ENCODE peak calls at places on chromosome 5, in six cellular contexts. T is uterus, Q is pancreas, Z is brain microvascular endothelial cell, Y is cardiac fibroblast, A is right atrium auricular region. O is an unnamed sample.

GRCh38 chr5:40798012-40798855 is at the start of gene PRKAA1:
- DNase-seq in Y (peak), Z (peak), A (peak), Q (peak), T (peak), O (peak)

GRCh38 chr5:134511796-134512660 is 13.4 kb upstream of the JADE2 start:
- DNase-seq in A (peak), Y (peak), Q (peak), Z (peak), T (peak), O (no peak)

GRCh38 chr5:123107343-123108240 is 18.6 kb downstream of the PRDM6 start:
- DNase-seq in Y (no peak), A (no peak), T (no peak), Z (no peak), Q (no peak), O (no peak)

GRCh38 chr5:167463939-167464338 is 827.5 kb upstream of the WWC1 start:
- DNase-seq in Z (no peak), A (no peak), T (no peak), Y (no peak), Q (no peak), O (no peak)

GRCh38 chr5:116766470-116766947 is 191.9 kb upstream of the SEMA6A start:
- DNase-seq in A (peak), Y (peak), Q (no peak), T (peak), Z (peak), O (peak)

GRCh38 chr5:160467555-160468418 is 46.1 kb downstream of the PTTG1 start:
- DNase-seq in T (peak), Y (peak), Q (peak), Z (peak), A (peak), O (peak)

GRCh38 chr5:43042176-43042625 is 2.1 kb upstream of the ANXA2R start:
- DNase-seq in Z (peak), T (peak), Q (peak), A (peak), Y (peak), O (peak)

GRCh38 chr5:122183795-122184185 is 54.4 kb downstream of the ZNF474 start:
- DNase-seq in A (no peak), Y (no peak), T (no peak), Z (no peak), Q (no peak), O (no peak)

GRCh38 chr5:96687812-96688453 is 25.8 kb downstream of the CAST start:
- DNase-seq in Q (no peak), A (no peak), Z (peak), Y (peak), T (no peak), O (peak)

GRCh38 chr5:81778642-81779041 is 27.7 kb upstream of the SSBP2 start:
- DNase-seq in Z (no peak), Q (no peak), T (peak), A (no peak), Y (peak), O (peak)

GRCh38 chr5:98205691-98206461 is 567.6 kb upstream of the RGMB start:
- DNase-seq in A (no peak), T (no peak), Q (no peak), Z (no peak), Y (no peak), O (no peak)

GRCh38 chr5:134549714-134550113 is 24.2 kb downstream of the JADE2 start:
- DNase-seq in Z (peak), A (no peak), Q (peak), T (no peak), Y (peak), O (peak)

GRCh38 chr5:67182406-67182805 is 14.2 kb downstream of the CD180 start:
- DNase-seq in Y (peak), Z (peak), A (peak), T (peak), Q (no peak), O (no peak)

GRCh38 chr5:139188558-139189270 is 9.5 kb downstream of the SIL1 start:
- DNase-seq in Y (no peak), A (no peak), Q (no peak), Z (no peak), T (no peak), O (no peak)

GRCh38 chr5:167953151-167953788 is 338.2 kb upstream of the WWC1 start:
- DNase-seq in Q (no peak), Z (no peak), Y (no peak), A (no peak), T (no peak), O (no peak)

GRCh38 chr5:180589771-180590542 is 1.3 kb downstream of the SCGB3A1 start:
- DNase-seq in A (no peak), Z (no peak), Q (peak), T (no peak), Y (no peak), O (peak)

GRCh38 chr5:139755892-139756671 is 39.5 kb upstream of the PSD2 start:
- DNase-seq in Z (no peak), Y (no peak), Q (peak), A (no peak), T (no peak), O (no peak)

GRCh38 chr5:168592014-168592368 is 12.8 kb upstream of the PANK3 start:
- DNase-seq in Z (no peak), Y (peak), T (no peak), Q (no peak), A (no peak), O (no peak)

GRCh38 chr5:152956943-152957613 is 533.4 kb upstream of the GRIA1 start:
- DNase-seq in Z (no peak), Q (no peak), T (no peak), Y (no peak), A (no peak), O (no peak)

GRCh38 chr5:176994460-176995121 is 12.0 kb downstream of the UIMC1 start:
- DNase-seq in Y (peak), Q (no peak), Z (peak), A (peak), T (no peak), O (peak)

GRCh38 chr5:136769900-136770684 is 404.7 kb upstream of the TRPC7 start:
- DNase-seq in Z (peak), Y (peak), T (peak), A (peak), Q (peak), O (peak)

GRCh38 chr5:93583799-93584530 is 943 bp downstream of the NR2F1 start:
- DNase-seq in Y (peak), Z (no peak), T (no peak), A (peak), Q (peak), O (peak)

GRCh38 chr5:169100735-169101075 is 200.2 kb downstream of the SLIT3 start:
- DNase-seq in Y (peak), Z (peak), Q (no peak), A (no peak), T (no peak), O (no peak)

GRCh38 chr5:111685969-111686368 is 71.0 kb downstream of the NREP start:
- DNase-seq in T (no peak), Z (no peak), A (no peak), Y (no peak), Q (no peak), O (peak)

GRCh38 chr5:11258001-11258400 is 497.0 kb upstream of the DAP start:
- DNase-seq in T (no peak), Q (no peak), A (no peak), Y (no peak), Z (no peak), O (no peak)

GRCh38 chr5:169041180-169041579 is 259.8 kb downstream of the SLIT3 start:
- DNase-seq in Z (no peak), A (no peak), Q (no peak), T (no peak), Y (no peak), O (no peak)

GRCh38 chr5:126597156-126597555 is 2.1 kb upstream of the ALDH7A1 start:
- DNase-seq in A (no peak), T (no peak), Y (peak), Z (peak), Q (no peak), O (no peak)

GRCh38 chr5:73374520-73375235 is 73.9 kb downstream of the FOXD1 start:
- DNase-seq in T (no peak), Z (peak), A (no peak), Y (peak), Q (no peak), O (no peak)

GRCh38 chr5:36755340-36755739 is 121.2 kb upstream of the NIPBL start:
- DNase-seq in Y (no peak), Z (no peak), A (no peak), Q (no peak), T (no peak), O (no peak)

GRCh38 chr5:32865475-32865874 is 154.4 kb downstream of the NPR3 start:
- DNase-seq in Z (no peak), Q (no peak), Y (no peak), A (no peak), T (no peak), O (no peak)

GRCh38 chr5:87390576-87391199 is 22.0 kb downstream of the CCNH start:
- DNase-seq in A (no peak), Y (peak), Z (no peak), T (no peak), Q (no peak), O (no peak)

GRCh38 chr5:175800656-175801081 is 70.7 kb upstream of the CPLX2 start:
- DNase-seq in A (no peak), Q (no peak), T (no peak), Y (peak), Z (peak), O (no peak)

GRCh38 chr5:157188270-157188669 is 7.6 kb downstream of the ITK start:
- DNase-seq in Q (no peak), Z (no peak), A (peak), Y (no peak), T (no peak), O (no peak)

GRCh38 chr5:31911291-31912265 is 262.5 kb downstream of the GOLPH3 start:
- DNase-seq in A (no peak), Y (no peak), T (no peak), Q (no peak), Z (no peak), O (no peak)

GRCh38 chr5:121031487-121031886 is 567.4 kb downstream of the PRR16 start:
- DNase-seq in Z (no peak), Q (no peak), A (no peak), T (no peak), Y (peak), O (no peak)

GRCh38 chr5:177496111-177497010 is 1.0 kb downstream of the PDLIM7 start:
- DNase-seq in Z (peak), T (peak), A (peak), Y (peak), Q (peak), O (peak)

DNA sequence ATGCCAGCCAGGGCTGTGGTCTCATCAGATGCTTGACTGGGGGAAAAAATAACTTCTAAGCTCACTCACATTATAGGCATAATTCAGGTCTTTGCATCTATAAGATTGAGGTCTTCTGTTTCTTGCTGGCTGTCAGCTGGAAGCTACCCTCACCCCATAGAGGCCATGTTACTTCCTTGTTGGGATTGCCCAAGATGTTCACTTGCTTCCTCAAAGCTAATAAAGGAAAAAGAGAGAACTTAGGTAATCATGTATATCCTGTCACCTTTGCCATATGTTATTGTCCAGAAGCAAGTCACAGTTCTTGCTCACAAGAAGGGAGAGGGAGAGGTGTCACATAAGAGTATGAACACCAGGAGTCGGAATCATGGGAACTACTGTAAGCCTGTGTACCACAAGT is 38.6 kb upstream of the ANKRD34B start:
- DNase-seq in A (no peak), Z (no peak), Y (no peak), T (no peak), Q (no peak), O (peak)
- H3K4me3 ChIP-seq in A (no peak), Z (no peak), Y (no peak), T (no peak), Q (no peak), O (no peak)

GRCh38 chr5:79704553-79704952 is 14.9 kb downstream of the CMYA5 start:
- DNase-seq in A (no peak), T (no peak), Z (no peak), Y (no peak), Q (no peak), O (no peak)

GRCh38 chr5:79703381-79703645 is 13.7 kb downstream of the CMYA5 start:
- DNase-seq in T (no peak), Z (no peak), Q (no peak), Y (no peak), A (no peak), O (no peak)

GRCh38 chr5:79705632-79706031 is 16.0 kb downstream of the CMYA5 start:
- DNase-seq in Y (no peak), Q (no peak), A (no peak), T (no peak), Z (no peak), O (no peak)

GRCh38 chr5:79699766-79700400 is 10.2 kb downstream of the CMYA5 start:
- DNase-seq in A (no peak), T (no peak), Z (no peak), Y (no peak), Q (no peak), O (peak)

DNA sequence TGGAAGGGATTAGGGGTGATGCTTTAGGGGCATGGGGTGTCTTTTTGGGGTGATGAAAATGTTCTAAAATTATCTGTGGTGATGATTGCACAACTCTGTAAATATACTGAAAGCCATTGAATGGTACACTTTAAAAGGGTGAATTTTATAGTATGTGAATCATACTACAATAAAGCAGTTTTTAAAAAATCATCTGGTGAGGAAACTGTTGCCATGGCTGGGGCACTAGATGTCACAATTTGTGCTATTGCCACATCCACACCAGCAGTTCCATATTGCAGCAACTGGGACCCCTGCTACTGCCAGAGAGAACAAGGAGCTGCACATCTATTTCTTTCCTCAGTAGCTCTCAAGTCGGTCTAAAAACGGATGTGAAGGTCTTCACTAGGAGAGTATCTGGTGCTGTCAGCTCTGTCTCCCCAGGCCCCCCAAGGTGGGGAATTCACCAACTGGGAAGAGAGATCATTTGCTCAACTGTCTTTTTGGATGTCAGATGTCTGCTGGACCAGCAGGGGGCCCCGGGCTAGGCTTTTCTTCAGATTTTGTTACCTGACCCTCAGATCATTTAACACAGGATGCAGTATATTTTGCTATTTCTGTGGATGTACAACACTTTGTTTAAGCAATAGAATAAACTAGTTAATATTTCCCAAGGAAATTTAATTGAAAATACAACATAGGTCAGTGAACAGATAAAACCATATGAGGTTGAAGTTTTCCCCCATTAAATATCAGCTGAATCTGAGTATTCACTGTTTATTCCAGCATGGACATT is 13.2 kb downstream of the CMYA5 start:
- DNase-seq in Y (peak), A (no peak), Z (no peak), T (no peak), Q (no peak), O (peak)
- TF ChIP-seq CTCF in Y (peak), A (peak), Z (peak), T (peak), Q (peak), O (peak)

GRCh38 chr5:141634720-141635119 is 1.9 kb downstream of the HDAC3 start:
- DNase-seq in Q (no peak), Z (no peak), Y (no peak), A (no peak), T (no peak), O (no peak)
- H3K4me3 ChIP-seq in Q (no peak), Z (no peak), Y (no peak), A (no peak), T (no peak), O (peak)

GRCh38 chr5:147746986-147747385 is 35.5 kb downstream of the JAKMIP2 start:
- DNase-seq in Y (no peak), Z (no peak), A (no peak), Q (no peak), T (no peak), O (no peak)

GRCh38 chr5:147742151-147742550 is 40.4 kb downstream of the JAKMIP2 start:
- DNase-seq in Q (no peak), A (no peak), T (no peak), Z (no peak), Y (no peak), O (no peak)

GRCh38 chr5:147740864-147741263 is 41.7 kb downstream of the JAKMIP2 start:
- DNase-seq in Z (no peak), Q (no peak), Y (no peak), T (no peak), A (no peak), O (no peak)

GRCh38 chr5:147743686-147744332 is 38.7 kb downstream of the JAKMIP2 start:
- DNase-seq in Y (peak), T (peak), Q (no peak), A (no peak), Z (no peak), O (no peak)

GRCh38 chr5:147743012-147743411 is 39.5 kb downstream of the JAKMIP2 start:
- DNase-seq in Z (no peak), T (no peak), Q (no peak), A (no peak), Y (no peak), O (no peak)
- TF ChIP-seq CTCF in Z (no peak), T (no peak), Q (no peak), A (no peak), Y (no peak), O (no peak)

GRCh38 chr5:4078544-4078943 is 482.9 kb downstream of the IRX1 start:
- DNase-seq in A (no peak), Y (no peak), Z (no peak), Q (no peak), T (no peak), O (no peak)
- H3K4me3 ChIP-seq in A (no peak), Y (no peak), Z (no peak), Q (no peak), T (no peak), O (no peak)

GRCh38 chr5:173010547-173011464 is 27.2 kb downstream of the ATP6V0E1 start:
- DNase-seq in A (peak), Q (no peak), T (peak), Y (peak), Z (no peak), O (peak)
- TF ChIP-seq CTCF in A (no peak), Q (no peak), T (no peak), Y (peak), Z (peak), O (no peak)

GRCh38 chr5:174735498-174736350 is 11.3 kb downstream of the MSX2 start:
- DNase-seq in Q (no peak), A (no peak), T (no peak), Z (no peak), Y (no peak), O (no peak)

GRCh38 chr5:174733836-174734235 is 9.5 kb downstream of the MSX2 start:
- DNase-seq in Y (no peak), Q (no peak), Z (no peak), T (no peak), A (no peak), O (no peak)

GRCh38 chr5:174733091-174733690 is 8.8 kb downstream of the MSX2 start:
- DNase-seq in A (no peak), Z (no peak), T (no peak), Q (no peak), Y (no peak), O (no peak)

GRCh38 chr5:174736351-174736721 is 12.0 kb downstream of the MSX2 start:
- DNase-seq in A (no peak), T (no peak), Z (peak), Q (no peak), Y (peak), O (no peak)

GRCh38 chr5:174734571-174735497 is 10.5 kb downstream of the MSX2 start:
- DNase-seq in Q (no peak), T (no peak), Z (no peak), A (no peak), Y (no peak), O (no peak)
- H3K4me3 ChIP-seq in Q (no peak), T (no peak), Z (no peak), A (peak), Y (no peak), O (no peak)

DNA sequence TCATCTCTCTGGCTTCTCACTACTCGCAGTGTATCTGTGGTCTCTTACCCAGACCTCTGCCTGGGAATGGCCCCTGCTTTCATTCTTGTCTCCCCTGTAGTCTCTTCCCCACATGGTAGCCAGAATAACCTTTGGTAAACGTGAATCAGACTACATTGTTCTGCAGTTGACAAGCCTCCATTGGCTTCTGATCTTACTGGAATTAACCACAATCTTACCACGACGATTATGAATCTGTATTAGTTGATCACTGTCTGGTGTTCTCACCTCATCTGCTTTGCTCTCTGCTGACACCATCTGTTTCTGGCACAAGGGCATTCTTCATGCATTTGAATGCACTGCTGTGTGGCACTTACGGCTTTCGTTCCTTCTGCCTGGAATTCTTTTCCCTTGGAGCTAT is 781.2 kb downstream of the MTRR start:
- DNase-seq in Y (no peak), T (no peak), Z (peak), Q (no peak), A (no peak), O (no peak)
- TF ChIP-seq CTCF in Y (no peak), T (no peak), Z (peak), Q (no peak), A (no peak), O (no peak)

DNA sequence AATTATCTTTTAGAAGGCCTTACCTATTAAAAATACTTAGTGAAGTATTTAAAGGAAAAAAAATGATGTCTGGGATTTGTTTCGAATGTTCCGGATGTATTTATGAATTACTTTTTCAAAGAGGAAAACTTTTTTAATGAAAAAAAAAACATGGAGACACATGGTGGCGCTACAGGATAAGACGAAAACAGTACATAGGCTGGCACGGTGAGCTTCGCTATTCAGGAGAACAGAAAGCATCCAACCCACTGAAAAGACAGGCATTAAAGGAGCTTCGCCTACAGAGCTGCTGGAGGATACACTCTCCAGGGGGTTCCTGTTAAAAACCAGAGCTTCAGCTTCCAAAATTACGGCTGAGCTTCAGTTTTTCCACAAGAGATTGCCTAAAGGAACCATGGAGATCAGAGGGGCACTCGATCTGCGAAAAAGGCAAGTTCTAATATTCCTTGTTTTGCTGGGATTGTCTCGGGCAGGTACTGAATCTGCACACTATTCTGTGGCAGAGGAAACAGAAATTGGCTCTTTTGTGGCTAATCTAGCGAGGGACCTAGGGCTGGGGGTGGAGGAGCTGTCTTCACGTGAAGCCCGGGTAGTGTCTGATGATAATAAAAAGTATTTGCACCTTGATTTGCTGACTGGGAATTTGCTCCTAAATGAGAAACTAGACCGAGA is at the start of gene PCDHB14:
- DNase-seq in A (no peak), Z (no peak), Q (no peak), Y (peak), T (no peak), O (no peak)
- H3K4me3 ChIP-seq in A (no peak), Z (no peak), Q (no peak), Y (peak), T (peak), O (no peak)